ENCODE peak calls at places on chromosome 7, in ten cellular contexts. G is ovary, L is tibial nerve, H is suprapubic skin, V is stomach, E is SK-N-SH, M is GM12878, Z is sigmoid colon, W is HepG2, J is upper lobe of left lung. A is an unnamed sample. For H3K27me3, the result is how much of the 10 kb centered on the place peaks cover.

GRCh38 chr7:135185471-135186260 is 15.2 kb upstream of the CYREN start:
- DNase-seq in V (peak), J (no peak), H (no peak), M (no peak), E (no peak), L (no peak), G (no peak), Z (no peak), W (no peak), A (no peak)

GRCh38 chr7:47142867-47143175 is 439.1 kb downstream of the TNS3 start:
- DNase-seq in H (no peak), G (no peak), M (no peak), Z (no peak), J (no peak), W (no peak), V (no peak), E (no peak), L (no peak), A (no peak)

GRCh38 chr7:2440608-2441245 is 35.5 kb downstream of the GRIFIN start:
- DNase-seq in L (no peak), Z (no peak), V (peak), H (no peak), W (peak), M (no peak), E (peak), J (peak), G (no peak), A (no peak)

GRCh38 chr7:112887-113286 is 79.5 kb upstream of the FAM20C start:
- DNase-seq in M (no peak), J (peak), V (no peak), L (no peak), G (no peak), Z (no peak), E (no peak), H (no peak), W (no peak), A (no peak)

GRCh38 chr7:126140858-126141491 is 1111.8 kb downstream of the GRM8 start:
- DNase-seq in J (no peak), L (no peak), V (no peak), W (no peak), G (no peak), Z (no peak), H (no peak), M (no peak), E (no peak), A (no peak)

GRCh38 chr7:135166338-135166989 is 4.0 kb downstream of the CYREN start:
- DNase-seq in V (no peak), E (no peak), M (no peak), W (no peak), H (peak), J (peak), G (no peak), Z (no peak), L (no peak), A (no peak)

GRCh38 chr7:82713506-82713905 is 269.9 kb upstream of the CACNA2D1 start:
- DNase-seq in J (no peak), M (no peak), L (no peak), G (no peak), W (no peak), Z (no peak), H (no peak), E (no peak), V (no peak), A (no peak)

GRCh38 chr7:17593854-17594419 is 295.5 kb downstream of the AHR start:
- DNase-seq in H (no peak), G (no peak), M (no peak), L (no peak), Z (no peak), E (no peak), J (no peak), V (no peak), W (no peak), A (no peak)

GRCh38 chr7:136303162-136303561 is 326.0 kb upstream of the MTPN start:
- DNase-seq in L (peak), W (no peak), V (no peak), M (no peak), E (no peak), Z (no peak), G (no peak), J (no peak), H (no peak), A (no peak)

GRCh38 chr7:130148561-130148960 is 56.6 kb downstream of the TMEM209 start:
- DNase-seq in Z (no peak), V (no peak), H (no peak), G (no peak), J (no peak), W (no peak), E (no peak), L (no peak), M (no peak), A (no peak)

GRCh38 chr7:25148772-25149575 is 23.9 kb upstream of the CYCS start:
- DNase-seq in M (no peak), L (no peak), Z (no peak), J (no peak), H (no peak), W (no peak), G (no peak), E (no peak), V (no peak), A (no peak)

GRCh38 chr7:51268859-51269258 is 47.8 kb downstream of the COBL start:
- DNase-seq in G (no peak), V (no peak), W (no peak), J (no peak), M (no peak), L (no peak), H (no peak), E (no peak), Z (no peak), A (no peak)

GRCh38 chr7:139118234-139118802 is 8.8 kb upstream of the ZC3HAV1 start:
- DNase-seq in W (peak), G (no peak), M (peak), L (no peak), J (no peak), E (no peak), H (no peak), Z (no peak), V (no peak), A (no peak)

GRCh38 chr7:145134377-145134776 is 298.5 kb upstream of the TPK1 start:
- DNase-seq in L (no peak), M (no peak), V (no peak), H (no peak), W (no peak), J (no peak), E (no peak), Z (no peak), G (no peak), A (no peak)

GRCh38 chr7:119733480-119733879 is 539.5 kb upstream of the KCND2 start:
- DNase-seq in H (no peak), J (no peak), L (no peak), E (no peak), W (no peak), M (no peak), G (no peak), V (no peak), Z (no peak), A (no peak)

GRCh38 chr7:84677386-84677785 is 482.8 kb upstream of the SEMA3A start:
- DNase-seq in G (no peak), W (no peak), V (no peak), E (no peak), L (no peak), J (no peak), H (peak), Z (peak), M (no peak), A (no peak)

GRCh38 chr7:22827563-22827962 is 4.9 kb upstream of the TOMM7 start:
- DNase-seq in H (no peak), J (no peak), W (no peak), L (no peak), Z (no peak), V (no peak), G (no peak), E (no peak), M (no peak), A (no peak)

GRCh38 chr7:90180011-90180585 is 25.8 kb downstream of the STEAP1 start:
- DNase-seq in H (no peak), W (peak), M (peak), L (no peak), E (no peak), G (no peak), J (no peak), V (no peak), Z (no peak), A (no peak)

GRCh38 chr7:140053812-140054539 is 8.8 kb downstream of the PARP12 start:
- DNase-seq in V (no peak), W (no peak), M (no peak), J (no peak), E (no peak), G (no peak), H (no peak), Z (no peak), L (no peak), A (no peak)

DNA sequence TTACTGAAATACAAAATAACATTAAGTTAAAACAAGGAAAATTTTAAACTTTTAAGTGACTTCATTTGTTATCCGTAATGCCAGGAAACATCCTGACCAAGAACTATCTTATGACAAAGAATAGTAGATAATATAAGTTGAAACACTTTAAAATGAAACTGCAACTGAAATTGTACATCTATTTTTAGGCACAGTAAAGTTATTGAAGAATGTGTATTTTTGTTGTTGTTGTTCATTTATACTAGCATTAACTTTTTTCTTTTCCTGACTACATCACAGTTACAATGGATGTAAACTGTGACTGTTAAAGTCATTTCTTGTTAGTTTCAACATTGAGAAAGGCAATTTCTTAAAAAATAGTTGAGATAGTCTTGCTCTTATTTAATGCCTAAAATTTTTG is 2.6 kb downstream of the CPED1 start:
- DNase-seq in W (no peak), H (no peak), M (no peak), J (no peak), V (no peak), E (no peak), L (no peak), Z (no peak), G (no peak), A (no peak)
- TF ChIP-seq EP300 in W (no peak), H (no peak), M (no peak), J (no peak), V (no peak), E (no peak), L (no peak), Z (no peak), G (no peak), A (no peak)

GRCh38 chr7:44626620-44627019 is 20.2 kb downstream of the OGDH start:
- DNase-seq in E (no peak), W (no peak), H (no peak), G (no peak), L (no peak), J (no peak), Z (no peak), M (no peak), V (no peak), A (no peak)

GRCh38 chr7:44618754-44619153 is 12.3 kb downstream of the OGDH start:
- DNase-seq in G (no peak), J (peak), Z (no peak), M (no peak), H (no peak), W (no peak), E (no peak), L (no peak), V (no peak), A (no peak)

GRCh38 chr7:44624306-44624705 is 17.9 kb downstream of the OGDH start:
- DNase-seq in L (no peak), E (no peak), H (no peak), J (no peak), V (no peak), G (no peak), W (no peak), Z (no peak), M (no peak), A (no peak)

GRCh38 chr7:44625899-44626511 is 19.6 kb downstream of the OGDH start:
- DNase-seq in H (no peak), Z (no peak), E (no peak), V (no peak), L (no peak), J (no peak), G (no peak), M (no peak), W (no peak), A (no peak)

DNA sequence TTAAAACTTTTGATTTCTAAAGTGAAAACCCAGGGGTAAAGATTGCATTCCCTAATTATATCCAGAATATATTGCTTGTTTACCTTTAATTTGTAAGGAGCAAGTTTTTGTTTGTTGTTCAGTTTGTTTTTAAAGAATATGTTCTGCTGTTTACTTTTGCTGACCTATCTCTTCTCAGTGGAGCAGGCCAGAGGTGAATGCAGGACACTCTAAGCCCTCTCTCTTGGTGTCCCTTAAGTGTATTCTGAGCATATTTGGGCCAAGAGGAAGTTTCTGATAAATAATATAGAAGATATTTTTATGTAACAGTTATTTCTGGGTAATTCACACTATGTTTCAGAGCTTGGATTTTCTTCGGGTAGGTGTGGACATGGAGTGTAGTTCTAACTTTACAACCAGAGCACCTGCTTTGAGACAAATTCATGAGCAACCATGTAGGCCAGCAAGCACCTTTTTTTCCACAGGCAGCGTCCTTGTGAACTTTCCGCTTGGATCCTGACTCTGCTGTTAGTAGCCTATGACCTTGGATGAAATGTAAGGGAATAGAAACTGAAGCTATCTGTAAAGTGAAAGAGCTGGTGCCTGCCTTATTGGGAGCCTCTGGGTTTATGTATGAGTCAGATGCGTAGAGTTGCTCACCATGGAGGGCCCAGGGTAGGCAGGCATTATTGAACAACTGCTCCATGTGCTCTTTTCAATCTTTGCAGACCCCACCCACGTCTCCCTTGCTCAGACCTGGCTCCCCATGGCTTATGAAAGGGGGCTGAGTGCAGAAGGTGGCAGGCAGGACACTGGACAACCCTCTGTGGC is 16.1 kb downstream of the OGDH start:
- DNase-seq in J (no peak), V (no peak), G (no peak), E (no peak), W (peak), Z (no peak), H (no peak), M (no peak), L (no peak), A (no peak)
- TF ChIP-seq CTCF in J (no peak), V (no peak), G (no peak), E (no peak), W (no peak), Z (no peak), H (no peak), M (no peak), L (no peak), A (no peak)

GRCh38 chr7:55164527-55164926 is 145.7 kb downstream of the EGFR start:
- DNase-seq in M (no peak), L (no peak), W (no peak), G (no peak), Z (no peak), E (no peak), V (no peak), H (no peak), J (no peak), A (no peak)

GRCh38 chr7:55163733-55164132 is 144.9 kb downstream of the EGFR start:
- DNase-seq in W (no peak), V (no peak), J (no peak), G (no peak), H (no peak), M (no peak), L (no peak), E (no peak), Z (no peak), A (no peak)

GRCh38 chr7:55161154-55161687 is 142.4 kb downstream of the EGFR start:
- DNase-seq in M (no peak), Z (no peak), G (no peak), J (no peak), V (no peak), E (no peak), H (no peak), L (no peak), W (no peak), A (no peak)

GRCh38 chr7:55160539-55160938 is 141.7 kb downstream of the EGFR start:
- DNase-seq in J (peak), E (no peak), V (no peak), H (no peak), G (no peak), Z (no peak), L (no peak), W (no peak), M (no peak), A (no peak)

DNA sequence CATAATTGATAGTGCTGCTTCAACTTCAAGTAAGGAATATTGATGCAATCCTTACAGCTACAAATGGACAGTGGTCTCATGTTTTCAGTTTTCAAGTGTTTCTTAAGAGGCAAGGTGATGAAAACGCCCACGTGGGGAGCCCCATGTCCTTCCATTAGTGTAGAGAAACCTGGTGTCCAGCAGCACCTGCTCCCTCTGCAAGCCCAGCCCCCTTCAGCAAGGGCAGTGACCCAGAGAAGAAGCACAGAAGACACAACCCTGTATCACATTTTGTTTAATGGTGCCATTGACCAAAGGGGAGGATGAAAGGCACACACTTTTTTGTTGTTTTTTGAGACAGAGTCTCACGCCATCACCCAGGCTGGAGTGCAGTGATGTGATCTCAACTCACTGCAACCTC is 143.7 kb downstream of the EGFR start:
- DNase-seq in E (no peak), L (no peak), M (no peak), Z (no peak), W (no peak), G (no peak), V (no peak), H (no peak), J (no peak), A (no peak)
- H3K27me3 ChIP-seq in E (under half), L (under half), M (under half), Z (under half), W (under half), G (under half), V (under half), H (under half), J (under half), A (under half)

GRCh38 chr7:132492841-132493445 is 83.3 kb downstream of the PLXNA4 start:
- DNase-seq in J (no peak), V (no peak), M (no peak), Z (no peak), G (no peak), H (no peak), W (no peak), L (no peak), E (peak), A (no peak)
- TF ChIP-seq EP300 in J (no peak), V (no peak), M (no peak), Z (no peak), G (no peak), H (no peak), W (no peak), L (no peak), E (peak), A (no peak)

GRCh38 chr7:21722371-21722770 is 179.5 kb downstream of the DNAH11 start:
- DNase-seq in L (no peak), Z (no peak), W (no peak), E (no peak), M (no peak), G (no peak), J (no peak), V (no peak), H (no peak), A (no peak)
- TF ChIP-seq CTCF in L (no peak), Z (no peak), W (no peak), E (peak), M (peak), G (no peak), J (no peak), V (no peak), H (no peak), A (peak)

GRCh38 chr7:104328308-104328969 is at the start of gene LHFPL3:
- DNase-seq in W (no peak), J (no peak), M (no peak), H (no peak), E (peak), G (no peak), Z (no peak), V (no peak), L (no peak), A (no peak)

GRCh38 chr7:104328970-104329825 is 795 bp downstream of the LHFPL3 start:
- DNase-seq in E (peak), W (no peak), M (no peak), Z (no peak), H (no peak), J (no peak), L (no peak), V (no peak), G (no peak), A (no peak)

GRCh38 chr7:104327534-104327933 is 869 bp upstream of the LHFPL3 start:
- DNase-seq in J (no peak), Z (no peak), H (no peak), G (no peak), M (no peak), E (no peak), L (no peak), W (no peak), V (no peak), A (no peak)

DNA sequence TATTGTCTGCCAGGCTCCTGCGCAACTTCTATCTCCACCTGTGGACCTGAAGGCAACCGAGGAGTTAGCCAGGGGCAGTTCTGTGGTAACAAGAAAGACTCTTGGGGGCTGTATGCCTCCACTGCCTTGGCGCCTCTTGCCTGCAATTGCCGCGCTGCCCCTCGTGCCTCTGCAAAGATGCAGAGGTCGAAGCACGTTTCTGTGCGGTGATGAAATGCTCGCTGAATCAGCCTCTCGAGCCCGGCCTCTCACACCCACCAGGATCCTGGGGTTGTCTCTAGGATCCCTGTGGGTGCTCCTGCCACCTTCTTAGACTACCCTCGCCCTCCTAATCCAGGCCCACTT is 468 bp upstream of the LHFPL3 start:
- DNase-seq in M (no peak), J (no peak), L (no peak), E (no peak), H (no peak), Z (no peak), W (no peak), V (no peak), G (no peak), A (no peak)
- H3K27me3 ChIP-seq in M (under half), J (under half), L (half or more), E (under half), H (under half), Z (half or more), W (under half), V (half or more), G (under half), A (half or more)

DNA sequence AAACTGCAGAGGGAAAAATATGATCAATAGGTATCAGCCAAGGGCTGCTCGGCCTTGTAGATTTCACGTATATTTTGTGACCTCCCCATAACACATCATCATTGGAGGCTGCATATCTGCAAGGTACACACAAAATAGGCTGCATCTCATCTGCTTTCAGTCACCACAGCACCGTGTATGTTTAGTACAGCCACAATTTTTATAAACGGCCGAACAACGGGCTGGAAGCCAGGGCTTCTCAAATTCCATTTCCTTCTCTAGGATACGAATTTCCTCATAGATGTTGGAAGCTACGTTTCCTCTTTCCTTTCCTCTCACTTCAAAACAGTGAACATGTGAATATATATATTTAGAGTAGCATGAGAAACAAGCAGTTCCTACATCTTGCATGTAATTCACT is 20.2 kb upstream of the FOXK1 start:
- DNase-seq in G (no peak), V (peak), M (no peak), Z (peak), E (no peak), J (no peak), L (no peak), W (no peak), H (no peak), A (no peak)
- TF ChIP-seq EP300 in G (no peak), V (no peak), M (no peak), Z (no peak), E (no peak), J (no peak), L (no peak), W (no peak), H (no peak), A (no peak)

GRCh38 chr7:133846203-133846945 is 280.8 kb upstream of the LRGUK start:
- DNase-seq in E (peak), Z (no peak), V (no peak), L (no peak), M (no peak), W (no peak), H (no peak), G (no peak), J (no peak), A (no peak)
- TF ChIP-seq CTCF in E (no peak), Z (no peak), V (no peak), L (no peak), M (no peak), W (no peak), H (no peak), G (no peak), J (no peak), A (no peak)

A was measured in transverse colon.